ENCODE peak calls at places on chromosomes 16 and 17, in four cellular contexts. W is neural progenitor cell, U is tibial nerve, J is uterus. D is an unnamed sample.
A peak's percentile ranks its signal among the peaks of the same experiment; 100 is the strongest.

GRCh38 chr16:49859139-49859947 is 3.4 kb upstream of the ZNF423 start:
- DNase-seq in W (no peak), J (peak; percentile 78), U (no peak), D (peak; percentile 71)

GRCh38 chr16:72590179-72590937 is 418.4 kb upstream of the PMFBP1 start:
- DNase-seq in W (no peak), J (no peak), U (no peak), D (no peak)

GRCh38 chr17:35713069-35713728 is 18.2 kb upstream of the RASL10B start:
- DNase-seq in J (no peak), W (no peak), U (no peak), D (peak; percentile 39)

GRCh38 chr17:78682363-78682762 is 99.7 kb downstream of the CYTH1 start:
- DNase-seq in U (no peak), J (no peak), W (peak; percentile 23), D (no peak)

GRCh38 chr16:80283450-80284392 is 257.1 kb upstream of the DYNLRB2 start:
- DNase-seq in J (no peak), W (no peak), U (no peak), D (no peak)

GRCh38 chr16:49349446-49350168 is 24.0 kb upstream of the C16orf78 start:
- DNase-seq in U (no peak), W (no peak), J (no peak), D (no peak)

GRCh38 chr17:80953471-80954315 is 37.9 kb upstream of the CHMP6 start:
- DNase-seq in W (peak; percentile 1), U (no peak), J (no peak), D (no peak)

GRCh38 chr17:59151591-59151990 is 3.4 kb downstream of the SKA2 start:
- DNase-seq in W (no peak), J (no peak), U (no peak), D (no peak)

GRCh38 chr17:2592974-2593845 is at the start of gene PAFAH1B1:
- DNase-seq in U (peak; percentile 84), J (peak; percentile 86), W (peak; percentile 97), D (peak; percentile 90)

GRCh38 chr17:50908860-50909764 is 43.0 kb upstream of the TOB1 start:
- DNase-seq in U (peak; percentile 46), J (no peak), W (peak; percentile 55), D (no peak)

GRCh38 chr17:82776454-82776853 is 24.6 kb downstream of the TBCD start:
- DNase-seq in J (no peak), W (no peak), U (no peak), D (no peak)

GRCh38 chr17:8964801-8965393 is 610 bp downstream of the PIK3R5 start:
- DNase-seq in U (no peak), J (no peak), W (peak; percentile 13), D (no peak)

GRCh38 chr16:77993586-77993985 is 28.8 kb upstream of the CLEC3A start:
- DNase-seq in J (peak; percentile 22), U (no peak), W (no peak), D (no peak)

GRCh38 chr16:49442805-49443204 is 69.2 kb downstream of the C16orf78 start:
- DNase-seq in W (no peak), U (no peak), J (no peak), D (no peak)

GRCh38 chr16:84839956-84840355 is 20.2 kb downstream of the CRISPLD2 start:
- DNase-seq in U (no peak), J (no peak), W (peak; percentile 51), D (no peak)

GRCh38 chr17:13593757-13594156 is 8.0 kb downstream of the HS3ST3A1 start:
- DNase-seq in W (no peak), U (no peak), J (no peak), D (no peak)

GRCh38 chr16:54432481-54433229 is 146.1 kb upstream of the IRX3 start:
- DNase-seq in U (no peak), W (peak; percentile 64), J (no peak), D (no peak)

GRCh38 chr16:14219983-14220382 is 148.9 kb downstream of the MRTFB start:
- DNase-seq in J (no peak), U (no peak), W (no peak), D (no peak)

GRCh38 chr17:75094871-75095399 is 7.2 kb downstream of the SLC16A5 start:
- DNase-seq in J (no peak), U (no peak), W (no peak), D (no peak)

GRCh38 chr17:75091855-75092327 is 4.1 kb downstream of the SLC16A5 start:
- DNase-seq in J (no peak), W (no peak), U (no peak), D (no peak)

GRCh38 chr17:75090871-75091854 is 3.4 kb downstream of the SLC16A5 start:
- DNase-seq in U (no peak), J (no peak), W (no peak), D (no peak)

GRCh38 chr17:75096082-75096625 is 8.4 kb downstream of the SLC16A5 start:
- DNase-seq in J (no peak), W (no peak), U (peak; percentile 37), D (peak; percentile 88)

GRCh38 chr17:75093543-75094158 is 5.9 kb downstream of the SLC16A5 start:
- DNase-seq in J (no peak), W (no peak), U (no peak), D (no peak)
- H3K4me1 ChIP-seq in J (no peaks in the 10 kb centered on the region), W (peaks cover 11% of the 10 kb centered on the region), U (peaks cover 40% of the 10 kb centered on the region), D (peaks cover 6% of the 10 kb centered on the region)

DNA sequence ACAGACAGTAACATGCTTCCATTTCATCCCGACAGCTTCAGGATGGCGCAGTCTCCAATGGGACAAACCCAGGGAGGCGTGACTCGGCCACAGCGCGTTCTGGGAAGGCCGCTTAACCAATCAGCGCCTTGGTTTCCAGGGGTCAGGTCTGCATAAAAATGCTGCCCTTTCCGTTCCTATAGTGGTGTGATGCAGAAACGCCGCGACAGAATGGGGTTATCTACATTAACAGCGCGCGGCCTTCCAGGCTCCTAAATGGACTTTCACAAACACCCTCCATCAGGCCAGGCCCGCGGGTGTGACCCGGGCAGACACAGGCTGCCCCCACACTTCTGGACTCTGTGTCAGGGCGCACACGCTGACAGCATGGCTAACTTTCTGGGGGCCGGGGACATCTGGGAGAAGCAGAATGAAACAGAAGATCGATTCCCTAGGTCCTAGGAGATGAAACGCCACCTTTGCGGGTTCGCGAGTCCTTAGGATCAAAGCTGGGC is 792 bp downstream of the TMEM231 start:
- DNase-seq in J (peak; percentile 77), W (peak; percentile 93), U (peak; percentile 26), D (peak; percentile 92)
- H3K27ac ChIP-seq in J (peak overlapping the region; percentile 81), W (no peak overlapping the region), U (peak overlapping the region; percentile 70), D (peak overlapping the region; percentile 64)

DNA sequence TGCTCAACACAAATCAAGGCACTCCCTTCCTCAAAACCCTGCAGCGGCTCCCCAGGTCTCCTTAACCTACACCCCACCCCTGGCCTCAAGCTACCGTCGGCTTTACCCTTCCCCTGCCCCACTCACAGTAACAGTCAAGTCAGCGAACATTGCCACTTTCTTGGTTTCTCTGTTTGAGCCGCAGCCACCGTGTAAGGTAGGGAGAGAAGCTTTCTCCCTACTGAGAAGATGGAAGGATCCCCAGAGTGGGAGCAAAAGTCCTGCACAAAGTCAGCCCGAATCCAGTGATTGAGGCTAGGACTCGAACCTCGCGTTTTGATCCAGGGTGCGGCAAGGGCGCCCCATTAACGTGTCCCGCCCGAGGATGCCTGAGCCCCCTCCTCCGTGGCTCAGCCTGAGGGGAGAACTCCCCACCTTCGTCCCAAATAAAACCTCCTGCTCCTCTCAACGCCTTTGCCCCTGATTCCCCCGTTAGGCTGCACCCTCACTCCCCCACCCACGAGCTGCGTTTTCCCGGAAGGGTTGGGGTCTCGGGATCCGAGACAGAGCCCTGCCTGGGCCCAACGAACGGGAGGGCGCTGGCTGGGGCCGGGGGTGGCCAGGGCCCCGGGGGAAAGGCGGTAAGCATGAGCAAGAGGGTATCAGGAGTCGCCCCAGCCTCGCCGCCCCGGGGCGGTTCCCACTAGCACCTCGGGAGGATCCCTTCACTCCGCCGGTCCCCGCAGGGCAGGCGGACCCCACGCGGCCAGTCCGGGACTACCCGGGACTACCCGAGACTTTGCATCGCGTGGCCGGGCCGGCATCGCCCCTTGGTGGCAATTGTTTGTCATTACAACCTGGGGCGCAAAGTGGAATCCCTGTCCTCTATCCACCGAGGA is 9.9 kb upstream of the NAGS start:
- DNase-seq in J (peak; percentile 54), U (no peak), W (peak; percentile 86), D (peak; percentile 64)
- H3K4me3 ChIP-seq in J (peak overlapping the region; percentile 17), U (no peak overlapping the region), W (peak overlapping the region; percentile 50), D (no peak overlapping the region)

DNA sequence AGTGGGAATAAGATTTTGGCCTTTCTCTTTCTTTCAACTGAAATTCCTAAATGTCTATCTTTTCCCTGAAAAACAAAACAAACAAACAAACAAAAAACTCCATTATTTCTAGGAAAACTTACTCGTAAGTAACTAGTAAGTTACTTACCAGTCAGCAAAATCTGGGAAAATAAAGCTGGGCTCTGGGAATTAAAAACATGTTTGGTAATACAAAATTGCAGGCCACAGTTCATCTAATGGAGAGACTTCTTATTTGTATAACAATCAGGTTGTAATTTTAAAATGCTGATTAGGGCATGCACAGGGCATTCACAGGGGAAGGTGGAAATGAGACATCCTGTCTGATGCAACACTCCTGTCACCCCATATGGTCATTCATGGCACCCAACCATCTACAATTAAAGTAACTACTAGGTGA is 3.8 kb upstream of the WIPI1 start:
- DNase-seq in U (no peak), J (no peak), W (no peak), D (no peak)
- H3K4me1 ChIP-seq in U (no peaks in the 10 kb centered on the region), J (no peaks in the 10 kb centered on the region), W (peaks cover 3% of the 10 kb centered on the region), D (peaks cover 44% of the 10 kb centered on the region)

DNA sequence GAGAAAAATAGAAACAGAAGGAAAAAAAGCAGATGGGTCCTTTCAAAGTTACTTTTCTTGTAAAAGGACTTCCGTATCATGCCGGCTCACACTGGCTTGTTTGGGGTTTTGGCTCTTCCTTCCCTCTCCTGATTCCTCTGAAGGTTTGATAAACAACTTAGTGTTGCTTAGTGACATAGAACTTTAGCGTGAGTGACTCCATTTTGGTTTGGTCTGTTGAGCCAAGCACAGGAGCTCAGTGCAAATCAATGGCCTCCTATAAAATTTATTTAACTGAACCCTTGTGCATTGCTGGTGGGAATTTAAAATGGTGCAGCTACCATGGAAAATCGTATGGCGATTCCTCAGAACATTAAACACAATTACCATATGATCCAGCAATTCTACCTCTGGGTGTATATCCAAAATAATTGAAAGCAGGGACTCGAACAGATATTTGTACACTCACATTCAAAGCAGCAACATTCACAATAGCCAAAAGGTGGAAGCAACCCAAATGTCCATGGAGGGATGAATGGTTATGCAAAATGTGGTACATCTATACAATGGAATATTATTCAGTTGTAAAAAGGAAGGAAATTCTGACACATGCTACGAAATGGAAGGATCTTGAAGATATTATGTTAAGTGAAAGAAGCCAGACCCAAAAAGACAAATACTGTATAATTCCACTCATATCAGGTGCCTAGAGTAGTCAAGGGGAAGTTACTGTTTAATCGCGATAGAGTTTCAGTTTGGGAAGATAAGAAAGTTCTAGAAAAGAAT is 1.1 kb upstream of the TUBG2 start:
- DNase-seq in W (no peak), J (no peak), U (no peak), D (no peak)
- H3K27ac ChIP-seq in W (no peak overlapping the region), J (no peak overlapping the region), U (no peak overlapping the region), D (no peak overlapping the region)

GRCh38 chr16:67872131-67872630 is 671 bp upstream of the EDC4 start:
- DNase-seq in J (no peak), W (no peak), U (no peak), D (no peak)
- H3K4me3 ChIP-seq in J (no peak overlapping the region), W (peak overlapping the region; percentile 95), U (no peak overlapping the region), D (peak overlapping the region; percentile 97)

DNA sequence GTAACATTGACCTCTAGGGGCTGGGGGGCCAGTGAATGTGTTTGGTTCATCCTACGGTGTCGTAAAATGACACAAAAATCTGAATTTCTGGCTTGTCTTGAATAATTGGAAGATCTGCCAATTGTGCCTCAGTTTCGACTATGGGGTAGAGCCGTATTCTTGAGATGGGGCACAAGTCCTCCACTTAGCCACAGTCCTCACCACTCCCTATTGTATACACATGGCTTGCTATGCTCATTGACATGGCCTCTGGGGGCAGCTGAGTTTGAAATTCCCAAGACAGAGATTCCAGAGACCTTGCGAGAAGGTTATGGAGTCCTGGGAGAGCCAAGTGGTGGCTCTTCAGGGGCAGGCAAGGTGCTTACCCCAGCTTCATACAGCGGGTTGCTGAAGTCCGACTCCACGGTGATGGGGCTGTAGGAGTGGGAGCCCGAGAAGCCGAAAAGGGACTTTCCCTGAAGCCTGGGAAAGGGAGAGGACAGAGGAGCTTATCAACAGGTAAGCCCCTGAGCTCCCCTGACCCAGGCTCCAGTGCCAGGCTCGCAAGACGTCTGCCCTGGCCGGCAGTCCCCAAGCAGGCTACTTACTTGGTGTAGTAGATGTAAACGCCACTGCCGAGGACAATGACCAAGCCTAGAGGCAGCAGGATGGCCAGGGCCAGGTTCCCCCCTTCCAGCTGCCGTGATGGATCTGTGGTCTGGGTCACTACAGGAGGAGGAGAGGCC is 9.0 kb upstream of the CDIPT start:
- DNase-seq in J (no peak), W (no peak), U (no peak), D (no peak)
- H3K4me1 ChIP-seq in J (no peaks in the 10 kb centered on the region), W (no peaks in the 10 kb centered on the region), U (no peaks in the 10 kb centered on the region), D (peaks cover 3% of the 10 kb centered on the region)